ENCODE peak calls at places on chromosomes 16 and 17, in seven cellular contexts. Z is WTC11; Q is HFF-Myc; Y is effector CD4-positive, alpha-beta T cell; O is Jurkat, Clone E6-1; P is hippocampal formation; L is IMR-90. I is an unnamed sample.

GRCh38 chr17:50501054-50501453 is 7.2 kb upstream of the MYCBPAP start:
- DNase-seq in Z (no peak), Q (no peak), Y (no peak), O (no peak), P (no peak), L (no peak), I (peak; percentile 47)

GRCh38 chr16:8173111-8173644 is 417.1 kb downstream of the TMEM114 start:
- DNase-seq in Z (peak; percentile 63), Q (peak; percentile 32), Y (no peak), O (peak; percentile 74), P (peak; percentile 42), L (peak; percentile 28), I (peak; percentile 25)

GRCh38 chr17:48554412-48555090 is 9.6 kb upstream of the HOXB2 start:
- DNase-seq in Z (no peak), Q (no peak), Y (no peak), O (no peak), P (no peak), L (peak; percentile 27), I (peak; percentile 34)

GRCh38 chr16:72723781-72724180 is 324.1 kb downstream of the ZFHX3 start:
- DNase-seq in Z (no peak), Q (no peak), Y (no peak), O (no peak), P (no peak), L (peak; percentile 51), I (peak; percentile 31)

GRCh38 chr16:67857547-67858233 is 10.2 kb upstream of the CENPT start:
- DNase-seq in Z (peak; percentile 51), Q (peak; percentile 61), Y (peak; percentile 19), O (no peak), P (no peak), L (peak; percentile 92), I (peak; percentile 92)

GRCh38 chr16:66605177-66605999 is 884 bp downstream of the CMTM3 start:
- DNase-seq in Z (peak; percentile 60), Q (no peak), Y (peak; percentile 27), O (no peak), P (no peak), L (peak; percentile 34), I (peak; percentile 18)

GRCh38 chr17:43753488-43754129 is 5.0 kb downstream of the SOST start:
- DNase-seq in Z (no peak), Q (no peak), Y (no peak), O (no peak), P (no peak), L (peak; percentile 20), I (peak; percentile 49)

GRCh38 chr17:72099919-72100318 is 20.9 kb upstream of the SOX9 start:
- DNase-seq in Z (no peak), Q (no peak), Y (no peak), O (no peak), P (no peak), L (peak; percentile 90), I (peak; percentile 33)

GRCh38 chr17:73126716-73127473 is 34.4 kb upstream of the SLC39A11 start:
- DNase-seq in Z (no peak), Q (no peak), Y (no peak), O (no peak), P (no peak), L (peak; percentile 13), I (peak; percentile 12)

I was measured in fibroblast of lung.